ENCODE peak calls at places on chromosomes 13 and 19, in six cellular contexts. P is stimulated activated CD4-positive, alpha-beta T cell treated with anti-CD3 and anti-CD28 coated beads, Interleukin-4, amount 100 ng/mL, for 24 hours; Z is AG20443; D is activated gamma-delta T cell treated with Interleukin-2 at 50 U/mL for 16 hours; L is right atrium auricular region; E is HEK293T. K is an unnamed sample.

GRCh38 chr19:4043966-4044365 is 22.7 kb downstream of the ZBTB7A start:
- DNase-seq in D (no peak), E (no peak), P (no peak), L (no peak), Z (no peak), K (no peak)

GRCh38 chr13:112079696-112080095 is 12.7 kb downstream of the SOX1 start:
- DNase-seq in E (no peak), Z (no peak), D (no peak), P (no peak), L (no peak), K (no peak)

GRCh38 chr19:16308081-16308480 is 16.5 kb upstream of the KLF2 start:
- DNase-seq in D (no peak), P (no peak), L (no peak), Z (no peak), E (no peak), K (no peak)

GRCh38 chr19:45406165-45406956 is at the start of gene POLR1G:
- DNase-seq in D (peak; percentile 75), L (peak; percentile 79), E (peak; percentile 81), Z (peak; percentile 82), P (peak; percentile 85), K (peak; percentile 80)

GRCh38 chr19:38642176-38642575 is 5.3 kb upstream of the ACTN4 start:
- DNase-seq in P (no peak), E (no peak), Z (no peak), D (no peak), L (no peak), K (no peak)

GRCh38 chr13:25901460-25902376 is 150.1 kb downstream of the SHISA2 start:
- DNase-seq in D (peak; percentile 26), E (no peak), Z (no peak), L (no peak), P (peak; percentile 56), K (peak; percentile 72)

GRCh38 chr13:45681101-45681500 is 21.0 kb upstream of the CBY2 start:
- DNase-seq in D (no peak), L (no peak), E (no peak), Z (peak; percentile 80), P (no peak), K (no peak)

GRCh38 chr19:16899566-16900075 is 10.8 kb downstream of the F2RL3 start:
- DNase-seq in L (no peak), P (no peak), D (no peak), Z (peak; percentile 72), E (peak; percentile 36), K (peak; percentile 50)

GRCh38 chr19:54430306-54431254 is 15.3 kb downstream of the TTYH1 start:
- DNase-seq in L (no peak), E (peak; percentile 86), D (peak; percentile 22), Z (peak; percentile 83), P (peak; percentile 45), K (peak; percentile 18)

GRCh38 chr19:6712231-6712630 is 8.2 kb downstream of the C3 start:
- DNase-seq in E (no peak), P (no peak), L (no peak), Z (no peak), D (no peak), K (no peak)

GRCh38 chr13:71864094-71864980 is 2.7 kb downstream of the DACH1 start:
- DNase-seq in P (no peak), L (no peak), Z (peak; percentile 5), D (no peak), E (peak; percentile 71), K (peak; percentile 32)

GRCh38 chr13:99956473-99957349 is 14.9 kb downstream of the ZIC5 start:
- DNase-seq in D (no peak), Z (no peak), P (no peak), L (no peak), E (no peak), K (no peak)

GRCh38 chr19:46716013-46716671 is 772 bp downstream of the PRKD2 start:
- DNase-seq in D (no peak), P (no peak), E (no peak), Z (peak; percentile 52), L (no peak), K (no peak)

GRCh38 chr13:98565726-98566577 is 11.0 kb downstream of the STK24 start:
- DNase-seq in E (no peak), L (no peak), D (no peak), Z (peak; percentile 59), P (no peak), K (no peak)

GRCh38 chr13:99075268-99076191 is 97.7 kb upstream of the DOCK9 start:
- DNase-seq in E (no peak), L (no peak), P (no peak), D (no peak), Z (no peak), K (peak; percentile 57)

GRCh38 chr13:113625965-113626661 is 31.9 kb downstream of the ATP4B start:
- DNase-seq in E (no peak), P (no peak), L (no peak), Z (peak; percentile 64), D (no peak), K (no peak)

GRCh38 chr13:80547341-80547740 is 206.4 kb upstream of the SPRY2 start:
- DNase-seq in Z (no peak), D (no peak), E (no peak), P (no peak), L (no peak), K (no peak)

GRCh38 chr13:74978596-74978995 is 503.4 kb downstream of the TBC1D4 start:
- DNase-seq in E (no peak), D (no peak), Z (no peak), P (no peak), L (no peak), K (no peak)

GRCh38 chr13:71524245-71525002 is 342.6 kb downstream of the DACH1 start:
- DNase-seq in P (no peak), Z (no peak), E (no peak), L (no peak), D (no peak), K (no peak)

GRCh38 chr19:14369399-14370168 is 11.7 kb upstream of the ADGRE5 start:
- DNase-seq in L (peak; percentile 77), E (no peak), D (peak; percentile 77), Z (peak; percentile 60), P (peak; percentile 91), K (peak; percentile 90)

GRCh38 chr19:30799854-30800755 is 427.9 kb downstream of the ZNF536 start:
- DNase-seq in Z (peak; percentile 85), P (peak; percentile 29), D (no peak), E (peak; percentile 81), L (peak; percentile 68), K (no peak)

GRCh38 chr13:102091231-102091630 is 310.6 kb downstream of the FGF14 start:
- DNase-seq in P (no peak), D (no peak), Z (no peak), E (no peak), L (no peak), K (no peak)

GRCh38 chr19:4375620-4376228 is 24.6 kb downstream of the SH3GL1 start:
- DNase-seq in P (no peak), E (peak; percentile 55), Z (no peak), D (no peak), L (no peak), K (no peak)

GRCh38 chr13:27522847-27523246 is 72.5 kb upstream of the MTIF3 start:
- DNase-seq in E (no peak), L (no peak), P (no peak), D (no peak), Z (no peak), K (no peak)

GRCh38 chr19:33553530-33554310 is 32.1 kb upstream of the PEPD start:
- DNase-seq in Z (no peak), L (no peak), D (no peak), E (no peak), P (no peak), K (no peak)

GRCh38 chr13:98202026-98202425 is 25.0 kb upstream of the RNF113B start:
- DNase-seq in E (no peak), D (no peak), Z (no peak), P (no peak), L (no peak), K (no peak)

GRCh38 chr13:113592571-113592970 is 8.0 kb downstream of the TFDP1 start:
- DNase-seq in Z (no peak), P (no peak), D (no peak), E (no peak), L (no peak), K (no peak)

GRCh38 chr19:46890423-46891170 is 29.8 kb downstream of the ARHGAP35 start:
- DNase-seq in P (no peak), Z (peak; percentile 87), E (no peak), D (no peak), L (no peak), K (no peak)

GRCh38 chr19:38634757-38635482 is 12.5 kb upstream of the ACTN4 start:
- DNase-seq in L (peak; percentile 79), D (peak; percentile 73), E (peak; percentile 78), Z (peak; percentile 88), P (peak; percentile 78), K (peak; percentile 72)

GRCh38 chr19:16338470-16339360 is 14.1 kb downstream of the KLF2 start:
- DNase-seq in Z (peak; percentile 91), P (peak; percentile 70), L (peak; percentile 83), E (no peak), D (peak; percentile 42), K (peak; percentile 72)

GRCh38 chr19:18469245-18470107 is 31.5 kb upstream of the ISYNA1 start:
- DNase-seq in Z (peak; percentile 77), L (peak; percentile 76), E (peak; percentile 84), P (peak; percentile 71), D (peak; percentile 60), K (peak; percentile 57)

GRCh38 chr13:30792257-30793000 is 57.1 kb downstream of the ALOX5AP start:
- DNase-seq in D (no peak), E (peak; percentile 60), P (no peak), Z (peak; percentile 96), L (peak; percentile 80), K (no peak)

GRCh38 chr13:50340566-50341287 is 325.5 kb downstream of the KCNRG start:
- DNase-seq in L (no peak), P (no peak), D (no peak), Z (no peak), E (no peak), K (no peak)

GRCh38 chr19:38649305-38650179 is 2.1 kb downstream of the ACTN4 start:
- DNase-seq in Z (no peak), E (no peak), D (no peak), P (no peak), L (no peak), K (no peak)

GRCh38 chr13:33401238-33401637 is 115.7 kb upstream of the STARD13 start:
- DNase-seq in Z (no peak), L (no peak), P (no peak), E (no peak), D (no peak), K (no peak)

GRCh38 chr19:53960886-53961285 is 1.9 kb upstream of the CACNG8 start:
- DNase-seq in Z (no peak), L (no peak), D (no peak), P (no peak), E (no peak), K (no peak)

GRCh38 chr13:41061914-41062837 is 867 bp downstream of the WBP4 start:
- DNase-seq in E (peak; percentile 57), L (peak; percentile 72), Z (peak; percentile 67), P (no peak), D (no peak), K (no peak)

K was measured in immature natural killer cell.